ENCODE peak calls at places on chromosomes 6 and 20, in seven cellular contexts. B is T follicular helper cell; M is CD8-positive, alpha-beta memory T cell; Y is AG20443; C is stimulated activated CD8-positive, alpha-beta memory T cell treated with anti-CD3 and anti-CD28 coated beads, Interleukin-15, amount 100 ng/mL, for 24 hours; X is stimulated activated CD4-positive, alpha-beta T cell treated with anti-CD3 and anti-CD28 coated beads, Interleukin-2, amount 100 ng/mL, for 48 hours; K is activated CD8-positive, alpha-beta memory T cell treated with anti-CD3 and anti-CD28 coated beads for 4 hours. E is an unnamed sample.

GRCh38 chr6:40286721-40287120 is 300.4 kb downstream of the LRFN2 start:
- DNase-seq in B (no peak), M (no peak), Y (no peak), C (no peak), X (no peak), K (no peak), E (no peak)

GRCh38 chr6:29834564-29835436 is 7.2 kb downstream of the HLA-G start:
- DNase-seq in B (peak; percentile 30), M (peak; percentile 49), Y (peak; percentile 41), C (peak; percentile 40), X (peak; percentile 50), K (peak; percentile 32), E (no peak)

GRCh38 chr20:14538433-14538832 is 201.0 kb upstream of the FLRT3 start:
- DNase-seq in B (no peak), M (no peak), Y (no peak), C (no peak), X (no peak), K (no peak), E (no peak)

GRCh38 chr6:36702656-36703055 is 5.0 kb downstream of the RAB44 start:
- DNase-seq in B (no peak), M (no peak), Y (no peak), C (no peak), X (no peak), K (no peak), E (no peak)

GRCh38 chr6:117605169-117605826 is 3.0 kb upstream of the GOPC start:
- DNase-seq in B (peak; percentile 25), M (peak; percentile 55), Y (peak; percentile 70), C (no peak), X (peak; percentile 25), K (no peak), E (peak; percentile 29)

GRCh38 chr6:169495601-169496000 is 206.2 kb downstream of the WDR27 start:
- DNase-seq in B (no peak), M (no peak), Y (peak; percentile 21), C (no peak), X (no peak), K (no peak), E (no peak)

GRCh38 chr20:791056-791455 is 22.8 kb upstream of the SLC52A3 start:
- DNase-seq in B (no peak), M (no peak), Y (no peak), C (no peak), X (no peak), K (no peak), E (no peak)

GRCh38 chr6:20866940-20867630 is 332.8 kb downstream of the CDKAL1 start:
- DNase-seq in B (no peak), M (no peak), Y (no peak), C (no peak), X (no peak), K (no peak), E (no peak)

GRCh38 chr6:131488780-131489179 is 84.2 kb upstream of the ARG1 start:
- DNase-seq in B (no peak), M (no peak), Y (no peak), C (no peak), X (no peak), K (no peak), E (no peak)

GRCh38 chr6:35642471-35643161 is 46.1 kb downstream of the FKBP5 start:
- DNase-seq in B (no peak), M (peak; percentile 52), Y (no peak), C (no peak), X (no peak), K (no peak), E (no peak)

GRCh38 chr6:3965071-3965718 is 113.7 kb downstream of the FAM217A start:
- DNase-seq in B (no peak), M (no peak), Y (peak; percentile 29), C (no peak), X (no peak), K (no peak), E (no peak)

GRCh38 chr6:145947108-145947507 is 17.1 kb downstream of the SHPRH start:
- DNase-seq in B (no peak), M (no peak), Y (no peak), C (no peak), X (no peak), K (no peak), E (no peak)

GRCh38 chr6:120584111-120584760 is 750.0 kb downstream of the TBC1D32 start:
- DNase-seq in B (no peak), M (no peak), Y (no peak), C (no peak), X (no peak), K (no peak), E (no peak)

GRCh38 chr20:36631651-36632050 is 14.3 kb downstream of the SLA2 start:
- DNase-seq in B (no peak), M (no peak), Y (no peak), C (no peak), X (no peak), K (no peak), E (no peak)

GRCh38 chr6:164010446-164011071 is 596.0 kb downstream of the QKI start:
- DNase-seq in B (no peak), M (no peak), Y (no peak), C (no peak), X (no peak), K (no peak), E (no peak)

GRCh38 chr6:127389706-127390105 is 46.3 kb upstream of the ECHDC1 start:
- DNase-seq in B (no peak), M (no peak), Y (no peak), C (no peak), X (no peak), K (no peak), E (no peak)